ENCODE peak calls at places on chromosomes 1 and 21, in five cellular contexts. G is neuronal stem cell, I is IMR-90, K is H9, E is mesendoderm. D is an unnamed sample.

GRCh38 chr1:218945050-218945449 is 228.6 kb upstream of the LYPLAL1 start:
- DNase-seq in G (no peak), I (peak), K (no peak), E (no peak), D (no peak)

GRCh38 chr1:150678988-150679387 is 18.0 kb downstream of the GOLPH3L start:
- DNase-seq in G (no peak), I (no peak), K (no peak), E (no peak), D (no peak)

GRCh38 chr1:117076648-117077047 is 16.5 kb downstream of the TTF2 start:
- DNase-seq in G (no peak), I (no peak), K (no peak), E (no peak), D (no peak)

GRCh38 chr1:39076127-39076798 is 50.1 kb downstream of the NDUFS5 start:
- DNase-seq in G (no peak), I (peak), K (no peak), E (no peak), D (peak)

GRCh38 chr1:172653015-172653709 is 5.7 kb upstream of the FASLG start:
- DNase-seq in G (no peak), I (peak), K (no peak), E (no peak), D (no peak)

GRCh38 chr1:117843791-117844190 is 85.6 kb downstream of the GDAP2 start:
- DNase-seq in G (no peak), I (peak), K (no peak), E (no peak), D (no peak)

GRCh38 chr21:16588433-16588860 is 858.7 kb downstream of the USP25 start:
- DNase-seq in G (peak), I (peak), K (peak), E (peak), D (peak)

GRCh38 chr1:41811051-41811795 is 107.5 kb downstream of the HIVEP3 start:
- DNase-seq in G (no peak), I (peak), K (no peak), E (no peak), D (peak)

GRCh38 chr1:11730429-11730861 is 5.5 kb upstream of the AGTRAP start:
- DNase-seq in G (no peak), I (peak), K (no peak), E (no peak), D (peak)

GRCh38 chr1:230306158-230306557 is 120.0 kb downstream of the PGBD5 start:
- DNase-seq in G (no peak), I (no peak), K (no peak), E (no peak), D (no peak)

GRCh38 chr1:206580438-206581113 is 31.7 kb downstream of the EIF2D start:
- DNase-seq in G (no peak), I (no peak), K (no peak), E (no peak), D (no peak)

GRCh38 chr1:181208967-181209366 is 120.5 kb downstream of the IER5 start:
- DNase-seq in G (no peak), I (no peak), K (no peak), E (no peak), D (no peak)

GRCh38 chr1:199867601-199868000 is 159.9 kb upstream of the NR5A2 start:
- DNase-seq in G (no peak), I (peak), K (no peak), E (peak), D (peak)

GRCh38 chr1:19206947-19207346 is 3.1 kb downstream of the UBR4 start:
- DNase-seq in G (no peak), I (no peak), K (no peak), E (no peak), D (no peak)

GRCh38 chr1:197955486-197956394 is 38.6 kb downstream of the LHX9 start:
- DNase-seq in G (no peak), I (peak), K (no peak), E (no peak), D (no peak)

GRCh38 chr1:202005958-202006357 is 4.4 kb upstream of the ELF3 start:
- DNase-seq in G (no peak), I (no peak), K (no peak), E (peak), D (peak)

GRCh38 chr1:26493267-26493666 is 21.0 kb downstream of the HMGN2 start:
- DNase-seq in G (no peak), I (no peak), K (no peak), E (no peak), D (no peak)

GRCh38 chr1:47697616-47698335 is 259.9 kb downstream of the FOXD2 start:
- DNase-seq in G (no peak), I (no peak), K (no peak), E (no peak), D (no peak)

GRCh38 chr1:111656093-111657017 is 36.8 kb downstream of the RAP1A start:
- DNase-seq in G (peak), I (peak), K (no peak), E (peak), D (peak)

GRCh38 chr1:235742914-235743599 is 93.5 kb upstream of the GNG4 start:
- DNase-seq in G (no peak), I (no peak), K (no peak), E (peak), D (no peak)

GRCh38 chr21:34072145-34073031 is 990 bp upstream of the MRPS6 start:
- DNase-seq in G (no peak), I (no peak), K (no peak), E (no peak), D (no peak)

GRCh38 chr1:214496126-214496525 is 55.3 kb downstream of the PTPN14 start:
- DNase-seq in G (no peak), I (no peak), K (no peak), E (no peak), D (peak)

GRCh38 chr1:219988387-219988786 is 57.9 kb downstream of the EPRS1 start:
- DNase-seq in G (no peak), I (no peak), K (no peak), E (no peak), D (no peak)

GRCh38 chr1:171965802-171966201 is 124.5 kb downstream of the DNM3 start:
- DNase-seq in G (no peak), I (peak), K (no peak), E (no peak), D (peak)

GRCh38 chr1:204357551-204357950 is 2.2 kb downstream of the PLEKHA6 start:
- DNase-seq in G (no peak), I (no peak), K (peak), E (peak), D (no peak)

GRCh38 chr1:197595244-197595904 is 179.9 kb downstream of the DENND1B start:
- DNase-seq in G (no peak), I (no peak), K (no peak), E (peak), D (no peak)

GRCh38 chr1:59096501-59096900 is 200.4 kb upstream of the FGGY start:
- DNase-seq in G (no peak), I (no peak), K (no peak), E (no peak), D (no peak)

GRCh38 chr1:152902676-152903075 is 5.7 kb upstream of the IVL start:
- DNase-seq in G (no peak), I (no peak), K (no peak), E (no peak), D (no peak)

GRCh38 chr1:96508226-96508625 is 213.4 kb upstream of the PTBP2 start:
- DNase-seq in G (no peak), I (no peak), K (no peak), E (no peak), D (no peak)

GRCh38 chr1:180040034-180040433 is 85.4 kb downstream of the CEP350 start:
- DNase-seq in G (no peak), I (peak), K (no peak), E (no peak), D (peak)

GRCh38 chr1:31181515-31182343 is 58.0 kb downstream of the NKAIN1 start:
- DNase-seq in G (no peak), I (no peak), K (peak), E (peak), D (peak)

GRCh38 chr1:28579374-28579773 is 12.7 kb upstream of the RAB42 start:
- DNase-seq in G (no peak), I (no peak), K (no peak), E (no peak), D (no peak)

GRCh38 chr1:28582248-28582615 is 9.8 kb upstream of the RAB42 start:
- DNase-seq in G (no peak), I (no peak), K (no peak), E (no peak), D (no peak)

GRCh38 chr1:28580706-28581530 is 11.1 kb upstream of the RAB42 start:
- DNase-seq in G (peak), I (peak), K (no peak), E (peak), D (peak)

GRCh38 chr1:28578696-28579218 is 13.3 kb upstream of the RAB42 start:
- DNase-seq in G (no peak), I (no peak), K (no peak), E (no peak), D (no peak)

GRCh38 chr1:28581531-28582247 is 10.4 kb upstream of the RAB42 start:
- DNase-seq in G (peak), I (peak), K (peak), E (peak), D (peak)
- H2BK5ac ChIP-seq in G (peak), I (peak), K (no peak), E (peak), D (peak)

GRCh38 chr1:45687753-45688737 is at the start of gene TMEM69:
- DNase-seq in G (peak), I (peak), K (peak), E (peak), D (peak)
- H2AK5ac ChIP-seq in G (no peak), I (peak), K (no peak), E (peak), D (peak)

DNA sequence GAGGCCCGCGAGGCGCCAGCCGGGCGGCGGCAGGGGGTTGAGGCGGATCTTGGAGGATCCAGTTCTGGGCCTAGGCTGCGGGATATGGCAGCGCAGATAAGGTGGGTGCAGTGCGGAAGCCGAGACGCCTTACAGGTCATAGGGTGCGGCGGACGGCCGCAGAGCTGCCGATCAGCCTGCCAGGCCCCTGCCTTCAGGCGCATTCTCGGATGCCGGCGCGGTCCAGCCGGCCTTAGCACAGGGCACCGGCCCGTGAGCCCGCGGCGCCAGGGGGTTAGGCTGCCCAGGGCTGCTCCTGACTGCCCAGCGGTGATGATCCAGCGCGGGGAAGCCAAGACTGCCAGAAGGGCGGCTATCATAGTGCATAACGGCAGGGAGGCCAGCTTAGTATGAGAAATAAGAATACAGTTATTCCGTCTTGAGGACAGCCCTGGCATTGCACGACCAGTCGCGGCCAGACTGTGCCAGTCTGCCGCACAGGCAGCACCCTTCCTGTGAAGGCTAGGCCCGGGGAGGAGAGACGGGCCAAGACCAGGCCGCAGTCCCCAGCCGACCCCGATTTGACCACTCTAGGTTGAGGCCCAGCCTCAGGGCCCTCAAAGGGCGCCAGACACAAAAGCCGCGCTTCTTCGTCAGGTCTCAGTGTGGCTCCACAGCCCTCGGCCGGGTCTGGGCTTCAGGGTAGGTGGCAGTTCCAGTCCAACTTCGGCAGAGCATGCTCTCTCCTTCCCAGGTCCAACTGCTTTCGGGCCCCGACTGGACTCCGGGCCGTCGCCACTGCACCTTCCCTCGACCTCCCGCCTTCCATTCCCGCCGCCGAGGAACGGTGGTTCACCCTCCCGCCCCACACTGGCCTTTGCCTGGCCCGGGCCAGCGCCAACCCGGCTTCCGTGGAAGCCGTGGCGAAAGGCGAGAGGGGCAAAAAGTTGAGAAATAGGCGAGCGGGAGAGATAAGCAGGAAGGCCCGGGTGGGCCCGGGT is 880 bp downstream of the ALX3 start:
- DNase-seq in G (no peak), I (no peak), K (peak), E (no peak), D (peak)
- H3K18ac ChIP-seq in G (peak), I (no peak), K (no peak), E (no peak), D (no peak)

GRCh38 chr1:159925713-159926066 is 383 bp upstream of the TAGLN2 start:
- DNase-seq in G (no peak), I (no peak), K (peak), E (peak), D (no peak)
- H2BK5ac ChIP-seq in G (no peak), I (peak), K (no peak), E (peak), D (peak)

D was measured in mesenchymal stem cell.